ENCODE peak calls at places on chromosomes 13 and 19, in seven cellular contexts. G is cardiac muscle cell; L is MM.1S; W is mucosa of descending colon; J is lower leg skin; K is skeletal muscle cell; U is CD8-positive, alpha-beta T cell. V is an unnamed sample.

GRCh38 chr13:95136638-95137037 is 164.6 kb downstream of the ABCC4 start:
- DNase-seq in G (no peak), L (no peak), W (no peak), J (no peak), K (no peak), U (no peak), V (no peak)

GRCh38 chr13:69970521-69970920 is 137.1 kb upstream of the ATXN8OS start:
- DNase-seq in G (no peak), L (no peak), W (no peak), J (no peak), K (no peak), U (no peak), V (no peak)

GRCh38 chr13:19713186-19713965 is 69.4 kb downstream of the PSPC1 start:
- DNase-seq in G (peak), L (no peak), W (no peak), J (no peak), K (peak), U (no peak), V (no peak)

GRCh38 chr19:57171551-57172081 is 4.3 kb upstream of the DUXA start:
- DNase-seq in G (peak), L (no peak), W (peak), J (no peak), K (no peak), U (no peak), V (no peak)

GRCh38 chr19:13757805-13758772 is 6.2 kb upstream of the MRI1 start:
- DNase-seq in G (no peak), L (no peak), W (no peak), J (no peak), K (no peak), U (no peak), V (no peak)

GRCh38 chr19:12527034-12527836 is 24.0 kb downstream of the ZNF564 start:
- DNase-seq in G (peak), L (no peak), W (no peak), J (no peak), K (peak), U (no peak), V (no peak)

GRCh38 chr19:10270180-10270615 is 722 bp upstream of the ICAM1 start:
- DNase-seq in G (no peak), L (peak), W (peak), J (peak), K (no peak), U (peak), V (no peak)

GRCh38 chr19:3403489-3404323 is 37.3 kb downstream of the NFIC start:
- DNase-seq in G (peak), L (no peak), W (peak), J (peak), K (peak), U (no peak), V (no peak)

GRCh38 chr13:113849981-113850721 is 13.7 kb downstream of the GAS6 start:
- DNase-seq in G (no peak), L (no peak), W (no peak), J (peak), K (no peak), U (no peak), V (no peak)

GRCh38 chr19:10842788-10843187 is 5.4 kb upstream of the C19orf38 start:
- DNase-seq in G (no peak), L (no peak), W (no peak), J (no peak), K (no peak), U (no peak), V (no peak)

GRCh38 chr19:46288896-46289588 is 7.8 kb upstream of the HIF3A start:
- DNase-seq in G (peak), L (no peak), W (no peak), J (no peak), K (peak), U (no peak), V (no peak)

GRCh38 chr13:80168089-80168850 is 172.7 kb downstream of the SPRY2 start:
- DNase-seq in G (peak), L (no peak), W (no peak), J (no peak), K (peak), U (no peak), V (no peak)

GRCh38 chr13:33441015-33441414 is 155.5 kb upstream of the STARD13 start:
- DNase-seq in G (peak), L (no peak), W (no peak), J (no peak), K (peak), U (no peak), V (peak)

GRCh38 chr13:35818577-35819165 is 312.5 kb downstream of the DCLK1 start:
- DNase-seq in G (peak), L (peak), W (no peak), J (no peak), K (no peak), U (no peak), V (peak)

GRCh38 chr19:15696654-15697194 is 23.8 kb downstream of the CYP4F12 start:
- DNase-seq in G (no peak), L (no peak), W (no peak), J (no peak), K (no peak), U (no peak), V (peak)

GRCh38 chr19:934865-935422 is 9.1 kb downstream of the ARID3A start:
- DNase-seq in G (no peak), L (no peak), W (peak), J (peak), K (peak), U (no peak), V (no peak)

GRCh38 chr13:113756441-113757097 is 2.5 kb upstream of the TMEM255B start:
- DNase-seq in G (no peak), L (no peak), W (no peak), J (no peak), K (no peak), U (no peak), V (no peak)

GRCh38 chr13:52862358-52863206 is 14.1 kb upstream of the PCDH8 start:
- DNase-seq in G (peak), L (no peak), W (peak), J (no peak), K (no peak), U (no peak), V (peak)

GRCh38 chr13:36920612-36921185 is 661 bp upstream of the SMAD9 start:
- DNase-seq in G (peak), L (no peak), W (no peak), J (no peak), K (no peak), U (no peak), V (no peak)

GRCh38 chr13:60112771-60113170 is 51.0 kb downstream of the DIAPH3 start:
- DNase-seq in G (no peak), L (no peak), W (no peak), J (no peak), K (peak), U (no peak), V (no peak)

GRCh38 chr13:36288794-36289391 is 8.7 kb downstream of the CCDC169 start:
- DNase-seq in G (peak), L (no peak), W (no peak), J (no peak), K (no peak), U (no peak), V (no peak)

GRCh38 chr13:110201114-110201513 is 105.8 kb downstream of the COL4A1 start:
- DNase-seq in G (no peak), L (no peak), W (no peak), J (no peak), K (no peak), U (no peak), V (no peak)

GRCh38 chr19:2714531-2715269 is 6.5 kb downstream of the DIRAS1 start:
- DNase-seq in G (no peak), L (no peak), W (no peak), J (no peak), K (no peak), U (no peak), V (no peak)

GRCh38 chr13:47898080-47898479 is 103.0 kb downstream of the SUCLA2 start:
- DNase-seq in G (no peak), L (no peak), W (no peak), J (no peak), K (no peak), U (no peak), V (no peak)

GRCh38 chr19:50663280-50663790 is 14.1 kb downstream of the C19orf81 start:
- DNase-seq in G (peak), L (no peak), W (no peak), J (no peak), K (no peak), U (no peak), V (no peak)

DNA sequence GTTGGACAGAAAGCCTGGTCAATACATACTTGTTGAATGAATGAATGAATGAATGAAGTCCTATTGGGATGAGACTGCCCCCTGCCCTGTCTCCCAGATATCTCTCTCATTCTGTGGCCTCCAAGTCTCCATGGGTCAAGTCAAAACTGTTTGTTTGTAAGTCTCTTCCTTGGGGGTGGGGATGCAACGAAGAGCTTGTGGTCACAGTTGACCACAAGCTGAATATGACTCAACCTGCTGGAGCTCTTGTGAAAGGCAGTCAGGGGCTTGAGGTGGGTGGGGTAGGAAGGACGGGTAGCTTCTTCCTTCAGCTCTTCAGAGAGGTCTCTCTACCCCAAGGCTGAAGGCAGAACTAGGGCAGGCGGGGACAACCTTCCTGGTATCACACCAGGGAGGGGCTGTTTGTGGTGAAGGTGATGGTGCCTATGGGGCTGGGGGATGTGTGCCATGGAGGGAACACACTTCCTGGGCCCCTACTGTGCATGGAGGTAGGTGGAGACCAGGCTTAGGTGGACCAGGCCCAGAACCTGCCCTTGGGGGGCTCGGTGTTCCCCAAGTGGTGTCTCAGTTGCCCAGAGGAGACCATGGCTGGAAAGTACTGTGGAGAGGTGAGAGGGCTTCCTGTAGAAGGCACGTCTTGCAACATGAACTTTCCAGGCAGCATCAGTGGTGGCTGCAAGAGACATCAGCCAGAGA is 8.0 kb downstream of the MYO1F start:
- DNase-seq in G (no peak), L (peak), W (no peak), J (no peak), K (peak), U (peak), V (peak)
- H3K4me3 ChIP-seq in G (no peak), L (no peak), W (no peak), J (no peak), K (no peak), U (peak), V (peak)

GRCh38 chr13:58953638-58954037 is 1210.1 kb downstream of the DIAPH3 start:
- DNase-seq in G (no peak), L (peak), W (no peak), J (no peak), K (peak), U (no peak), V (peak)

GRCh38 chr13:58950911-58951310 is 1212.8 kb downstream of the DIAPH3 start:
- DNase-seq in G (no peak), L (no peak), W (no peak), J (no peak), K (no peak), U (no peak), V (no peak)

GRCh38 chr13:58946274-58946673 is 1217.5 kb downstream of the DIAPH3 start:
- DNase-seq in G (no peak), L (peak), W (no peak), J (no peak), K (no peak), U (no peak), V (peak)

GRCh38 chr13:58949646-58950045 is 1214.1 kb downstream of the DIAPH3 start:
- DNase-seq in G (no peak), L (no peak), W (no peak), J (no peak), K (no peak), U (no peak), V (no peak)
- H3K4me3 ChIP-seq in G (no peak), L (no peak), W (no peak), J (no peak), K (no peak), U (no peak), V (no peak)

GRCh38 chr19:48835734-48836088 is 580 bp downstream of the HSD17B14 start:
- DNase-seq in G (peak), L (peak), W (peak), J (peak), K (no peak), U (peak), V (peak)
- H3K4me3 ChIP-seq in G (peak), L (peak), W (no peak), J (no peak), K (peak), U (peak), V (peak)

DNA sequence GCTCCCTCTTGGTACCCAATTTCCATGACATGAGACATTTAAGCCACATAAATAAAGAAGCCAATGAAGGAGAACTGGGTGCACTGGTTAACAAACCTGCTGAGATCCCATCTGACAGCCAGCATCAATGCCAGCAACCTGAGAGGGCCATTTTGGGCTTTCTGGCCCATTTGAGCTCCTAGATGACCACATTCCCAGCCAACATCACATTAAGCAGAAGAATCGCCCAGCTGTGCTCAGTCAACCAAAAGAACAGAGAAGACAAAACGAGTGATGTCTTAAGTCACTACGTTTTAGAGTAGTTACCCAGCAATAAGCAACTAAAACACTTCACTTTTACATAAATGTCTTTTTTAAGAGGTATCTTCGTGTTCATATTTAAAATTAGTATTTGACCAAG is 21.9 kb downstream of the LCP1 start:
- DNase-seq in G (no peak), L (no peak), W (no peak), J (no peak), K (no peak), U (no peak), V (no peak)
- H3K4me3 ChIP-seq in G (no peak), L (no peak), W (no peak), J (no peak), K (no peak), U (no peak), V (no peak)

GRCh38 chr13:106472621-106473020 is 62.8 kb downstream of the EFNB2 start:
- DNase-seq in G (no peak), L (no peak), W (no peak), J (no peak), K (no peak), U (no peak), V (no peak)
- H3K4me3 ChIP-seq in G (no peak), L (no peak), W (no peak), J (no peak), K (no peak), U (no peak), V (no peak)

DNA sequence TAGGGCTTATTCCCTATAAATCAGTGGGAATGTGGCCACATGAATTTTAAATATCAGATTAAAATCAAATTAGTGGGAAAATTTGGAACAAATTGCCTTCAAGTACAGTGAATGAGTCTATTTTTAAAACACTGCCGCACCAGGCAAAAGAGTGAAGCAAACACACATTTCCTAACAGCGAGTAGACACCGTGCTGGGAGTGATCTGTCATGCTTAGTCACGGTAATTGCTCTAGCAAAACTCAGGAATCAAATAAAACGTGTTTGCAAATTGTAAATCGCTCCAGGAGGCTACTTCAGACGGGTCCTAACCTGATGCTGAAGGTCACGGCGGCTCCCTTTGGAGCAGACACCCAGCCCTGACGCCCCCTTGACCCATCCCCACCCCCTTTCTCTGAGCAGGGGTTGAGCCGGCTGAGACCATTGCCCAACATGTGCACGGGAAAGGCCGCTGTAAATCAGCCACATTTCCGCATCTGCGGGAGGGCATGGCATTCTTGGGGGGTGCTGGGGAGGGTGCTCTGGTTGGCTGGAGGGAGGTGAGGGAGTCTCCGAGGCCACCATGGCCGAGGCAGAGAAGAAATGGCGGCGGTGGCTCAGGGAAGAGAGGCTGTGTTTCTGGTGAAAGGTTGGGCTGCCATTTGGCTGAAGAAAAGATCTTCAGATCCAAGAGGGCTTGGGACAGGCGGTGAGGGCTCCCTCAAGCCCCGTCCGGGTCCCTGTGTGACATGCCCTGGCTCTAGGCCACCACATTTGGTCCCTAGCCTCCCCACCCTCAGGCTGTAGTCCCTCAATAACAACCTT is 8.9 kb downstream of the CEBPA start:
- DNase-seq in G (no peak), L (no peak), W (peak), J (no peak), K (no peak), U (no peak), V (no peak)
- H3K4me3 ChIP-seq in G (no peak), L (no peak), W (no peak), J (no peak), K (no peak), U (no peak), V (no peak)

GRCh38 chr19:43616954-43617353 is 2.5 kb downstream of the ZNF428 start:
- DNase-seq in G (no peak), L (no peak), W (no peak), J (no peak), K (no peak), U (no peak), V (no peak)
- H3K4me3 ChIP-seq in G (no peak), L (no peak), W (no peak), J (no peak), K (no peak), U (no peak), V (no peak)